ENCODE peak calls at places on chromosomes 2 and 18, in seven cellular contexts. K is choroid plexus epithelial cell, E is cardiac fibroblast, U is WERI-Rb-1, Z is neural progenitor cell, V is lower leg skin, H is astrocyte of the spinal cord. X is an unnamed sample.

GRCh38 chr2:170122883-170123547 is 54.9 kb upstream of the MYO3B start:
- DNase-seq in V (no peak), U (no peak), K (peak), H (peak), E (no peak), Z (no peak), X (peak)

GRCh38 chr18:75161629-75162028 is 47.3 kb downstream of the PTGR3 start:
- DNase-seq in Z (no peak), U (no peak), V (no peak), H (no peak), K (peak), E (peak), X (no peak)

GRCh38 chr2:219219781-219220532 is 1.2 kb upstream of the ABCB6 start:
- DNase-seq in Z (no peak), E (no peak), H (no peak), K (no peak), U (no peak), V (no peak), X (no peak)

GRCh38 chr2:2586068-2586776 is 255.1 kb upstream of the MYT1L start:
- DNase-seq in Z (no peak), E (no peak), K (no peak), V (peak), U (peak), H (no peak), X (no peak)

GRCh38 chr2:140667203-140667602 is 1463.6 kb downstream of the LRP1B start:
- DNase-seq in V (no peak), U (no peak), E (no peak), Z (no peak), K (no peak), H (no peak), X (no peak)

GRCh38 chr2:5576015-5576414 is 116.2 kb upstream of the SOX11 start:
- DNase-seq in K (no peak), E (no peak), V (no peak), H (no peak), Z (no peak), U (no peak), X (no peak)

GRCh38 chr2:3959372-3959771 is 256.0 kb downstream of the DCDC2C start:
- DNase-seq in E (peak), K (peak), V (no peak), H (peak), Z (peak), U (no peak), X (peak)

GRCh38 chr2:55862269-55862668 is 61.3 kb downstream of the EFEMP1 start:
- DNase-seq in E (peak), H (peak), V (no peak), U (no peak), Z (no peak), K (peak), X (peak)

GRCh38 chr2:181309161-181309560 is 148.0 kb upstream of the ITGA4 start:
- DNase-seq in K (no peak), E (no peak), H (no peak), U (no peak), V (no peak), Z (no peak), X (no peak)

GRCh38 chr2:171086352-171087290 is 74.1 kb downstream of the TLK1 start:
- DNase-seq in K (peak), U (peak), E (peak), Z (peak), V (no peak), H (peak), X (peak)

DNA sequence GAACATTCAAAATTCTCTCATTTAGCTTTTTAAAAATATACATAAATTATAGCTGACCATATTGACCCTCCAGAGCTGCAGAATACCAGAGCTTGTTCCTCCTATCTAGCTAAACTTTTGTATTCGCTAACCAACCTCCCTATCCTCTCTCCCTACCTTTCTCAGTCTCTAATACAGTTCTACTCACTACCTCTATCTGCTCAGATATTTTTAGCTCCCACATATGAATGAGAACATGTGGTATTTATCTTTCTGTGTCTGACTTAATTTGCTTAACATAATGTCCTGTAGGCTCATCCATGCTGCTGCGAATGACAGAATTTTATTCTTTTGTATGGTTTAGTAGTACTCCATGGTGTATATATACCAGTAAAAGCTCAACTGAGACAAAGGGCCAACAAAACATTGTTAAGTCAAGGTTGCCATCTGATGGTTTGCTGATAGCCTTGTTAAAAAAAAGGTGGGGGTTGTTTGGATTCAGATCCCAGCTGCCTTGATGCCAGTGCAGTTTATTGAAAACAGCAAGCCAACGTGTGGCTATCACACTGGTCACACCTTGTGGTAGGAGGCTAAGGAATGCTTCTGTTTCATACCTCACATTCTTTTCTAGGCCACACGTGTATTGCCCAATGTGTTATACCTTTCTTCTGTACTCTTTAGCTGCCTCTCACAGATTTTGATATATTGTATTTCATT is 101.5 kb downstream of the VWA3B start:
- DNase-seq in Z (no peak), E (peak), U (no peak), K (peak), V (no peak), H (no peak), X (peak)
- TF ChIP-seq CTCF in Z (no peak), E (no peak), U (no peak), K (peak), V (no peak), H (peak), X (no peak)

GRCh38 chr2:207161724-207162123 is 4.0 kb downstream of the KLF7 start:
- DNase-seq in U (no peak), Z (no peak), V (no peak), E (peak), K (peak), H (peak), X (peak)
- H3K4me3 ChIP-seq in U (no peak), Z (no peak), V (no peak), E (no peak), K (peak), H (no peak), X (peak)

GRCh38 chr2:241545113-241545512 is 13.4 kb upstream of the BOK start:
- DNase-seq in K (peak), Z (no peak), H (peak), V (no peak), E (peak), U (no peak), X (peak)

GRCh38 chr2:241546771-241547498 is 11.6 kb upstream of the BOK start:
- DNase-seq in E (peak), H (peak), K (peak), U (peak), Z (peak), V (no peak), X (peak)

GRCh38 chr2:241548451-241548835 is 10.1 kb upstream of the BOK start:
- DNase-seq in U (no peak), Z (no peak), E (no peak), H (no peak), K (no peak), V (no peak), X (no peak)

GRCh38 chr2:241547781-241548450 is 10.6 kb upstream of the BOK start:
- DNase-seq in U (no peak), Z (no peak), E (no peak), H (no peak), V (no peak), K (no peak), X (no peak)

GRCh38 chr2:241545523-241546473 is 12.7 kb upstream of the BOK start:
- DNase-seq in K (no peak), Z (no peak), E (no peak), U (no peak), V (no peak), H (no peak), X (no peak)
- TF ChIP-seq CTCF in K (no peak), Z (no peak), E (no peak), U (no peak), V (no peak), H (no peak), X (no peak)

DNA sequence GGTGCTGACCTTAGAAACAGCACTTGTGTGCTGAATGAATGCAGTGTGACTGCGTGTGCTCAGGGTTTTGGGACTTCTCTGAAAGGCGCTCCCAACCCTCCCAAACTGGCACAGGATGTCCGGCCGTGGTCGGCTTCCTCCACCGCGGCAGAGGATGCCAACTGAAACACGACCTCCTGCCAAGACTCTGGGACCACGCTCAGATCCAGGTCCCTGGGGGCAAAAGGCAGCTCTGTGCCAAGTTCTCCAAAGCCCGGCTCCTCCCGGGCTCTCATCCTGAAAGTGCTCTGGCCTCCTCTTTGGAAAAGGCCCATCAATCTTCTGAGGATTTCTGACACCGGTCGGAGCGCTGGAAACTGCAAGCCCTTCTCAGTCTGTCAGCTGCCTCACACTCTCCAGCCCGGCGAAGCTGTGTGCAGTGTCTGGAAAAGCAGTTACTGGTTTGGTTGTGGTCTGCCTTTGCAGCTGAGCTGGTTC is 32.3 kb upstream of the ZBTB7C start:
- DNase-seq in Z (no peak), V (peak), U (peak), E (peak), H (peak), K (no peak), X (peak)
- H3K4me3 ChIP-seq in Z (no peak), V (no peak), U (no peak), E (no peak), H (no peak), K (no peak), X (no peak)